ENCODE peak calls at places on chromosomes 12 and 14, in four cellular contexts. One of them, this sample, is unnamed.

GRCh38 chr12:96398422-96399080 is 1.7 kb downstream of the CDK17 start:
- DNase-seq in IMR-90: peak; percentile 39
- DNase-seq in CD4-positive, alpha-beta T cell: no peak
- DNase-seq in left ventricle myocardium inferior: no peak
- DNase-seq in this sample: no peak

GRCh38 chr12:16950041-16950677 is 344.2 kb upstream of the LMO3 start:
- DNase-seq in IMR-90: no peak
- DNase-seq in left ventricle myocardium inferior: no peak
- DNase-seq in CD4-positive, alpha-beta T cell: no peak
- DNase-seq in this sample: no peak

GRCh38 chr12:69067713-69068112 is 134.7 kb upstream of the CPM start:
- DNase-seq in left ventricle myocardium inferior: no peak
- DNase-seq in CD4-positive, alpha-beta T cell: no peak
- DNase-seq in IMR-90: no peak
- DNase-seq in this sample: no peak

GRCh38 chr14:103078860-103079587 is 5.0 kb upstream of the LBHD2 start:
- DNase-seq in left ventricle myocardium inferior: no peak
- DNase-seq in CD4-positive, alpha-beta T cell: no peak
- DNase-seq in IMR-90: no peak
- DNase-seq in this sample: no peak

GRCh38 chr12:948238-948637 is 1.3 kb downstream of the RAD52 start:
- DNase-seq in IMR-90: no peak
- DNase-seq in left ventricle myocardium inferior: no peak
- DNase-seq in CD4-positive, alpha-beta T cell: no peak
- DNase-seq in this sample: no peak

GRCh38 chr14:103472939-103473338 is 49.7 kb downstream of the CKB start:
- DNase-seq in CD4-positive, alpha-beta T cell: no peak
- DNase-seq in IMR-90: no peak
- DNase-seq in left ventricle myocardium inferior: no peak
- DNase-seq in this sample: no peak

GRCh38 chr12:119153477-119154434 is 25.0 kb upstream of the HSPB8 start:
- DNase-seq in IMR-90: peak; percentile 17
- DNase-seq in CD4-positive, alpha-beta T cell: no peak
- DNase-seq in left ventricle myocardium inferior: peak; percentile 49
- DNase-seq in this sample: peak; percentile 78

GRCh38 chr12:27906658-27907473 is 65.7 kb downstream of the PTHLH start:
- DNase-seq in IMR-90: peak; percentile 66
- DNase-seq in left ventricle myocardium inferior: no peak
- DNase-seq in CD4-positive, alpha-beta T cell: no peak
- DNase-seq in this sample: no peak

GRCh38 chr14:51020024-51020710 is 74.7 kb downstream of the TRIM9 start:
- DNase-seq in left ventricle myocardium inferior: no peak
- DNase-seq in IMR-90: no peak
- DNase-seq in CD4-positive, alpha-beta T cell: no peak
- DNase-seq in this sample: no peak

GRCh38 chr12:43267782-43268181 is 284.2 kb downstream of the ADAMTS20 start:
- DNase-seq in CD4-positive, alpha-beta T cell: no peak
- DNase-seq in IMR-90: no peak
- DNase-seq in left ventricle myocardium inferior: no peak
- DNase-seq in this sample: no peak

GRCh38 chr12:91210577-91210976 is 28.0 kb upstream of the DCN start:
- DNase-seq in left ventricle myocardium inferior: no peak
- DNase-seq in CD4-positive, alpha-beta T cell: no peak
- DNase-seq in IMR-90: no peak
- DNase-seq in this sample: no peak

GRCh38 chr14:61749264-61749663 is 13.0 kb upstream of the SNAPC1 start:
- DNase-seq in IMR-90: peak; percentile 37
- DNase-seq in left ventricle myocardium inferior: no peak
- DNase-seq in CD4-positive, alpha-beta T cell: no peak
- DNase-seq in this sample: no peak

GRCh38 chr14:104968153-104968527 is 10.0 kb downstream of the AHNAK2 start:
- DNase-seq in left ventricle myocardium inferior: peak; percentile 82
- DNase-seq in IMR-90: peak; percentile 35
- DNase-seq in CD4-positive, alpha-beta T cell: no peak
- DNase-seq in this sample: no peak

GRCh38 chr14:68444449-68445168 is 348.3 kb downstream of the ZFP36L1 start:
- DNase-seq in IMR-90: peak; percentile 46
- DNase-seq in CD4-positive, alpha-beta T cell: no peak
- DNase-seq in left ventricle myocardium inferior: peak; percentile 45
- DNase-seq in this sample: peak; percentile 40

GRCh38 chr12:27733052-27733656 is 22.5 kb downstream of the MRPS35 start:
- DNase-seq in left ventricle myocardium inferior: no peak
- DNase-seq in IMR-90: peak; percentile 52
- DNase-seq in CD4-positive, alpha-beta T cell: peak; percentile 34
- DNase-seq in this sample: no peak

GRCh38 chr12:75660107-75660530 is 148.7 kb upstream of the KRR1 start:
- DNase-seq in left ventricle myocardium inferior: no peak
- DNase-seq in IMR-90: peak; percentile 90
- DNase-seq in CD4-positive, alpha-beta T cell: no peak
- DNase-seq in this sample: no peak

GRCh38 chr14:63901434-63902085 is 48.8 kb downstream of the SYNE2 start:
- DNase-seq in IMR-90: peak; percentile 60
- DNase-seq in left ventricle myocardium inferior: no peak
- DNase-seq in CD4-positive, alpha-beta T cell: no peak
- DNase-seq in this sample: no peak

GRCh38 chr12:4268549-4269181 is 4.9 kb upstream of the CCND2 start:
- DNase-seq in left ventricle myocardium inferior: no peak
- DNase-seq in CD4-positive, alpha-beta T cell: peak; percentile 32
- DNase-seq in IMR-90: no peak
- DNase-seq in this sample: no peak

GRCh38 chr12:64826234-64826633 is 1.8 kb downstream of the TBC1D30 start:
- DNase-seq in left ventricle myocardium inferior: peak; percentile 51
- DNase-seq in CD4-positive, alpha-beta T cell: peak; percentile 14
- DNase-seq in IMR-90: peak; percentile 45
- DNase-seq in this sample: peak; percentile 39

GRCh38 chr12:119088917-119089667 is 89.6 kb upstream of the HSPB8 start:
- DNase-seq in left ventricle myocardium inferior: no peak
- DNase-seq in IMR-90: no peak
- DNase-seq in CD4-positive, alpha-beta T cell: no peak
- DNase-seq in this sample: no peak

GRCh38 chr14:91059576-91060471 is 617 bp downstream of the RPS6KA5 start:
- DNase-seq in IMR-90: no peak
- DNase-seq in CD4-positive, alpha-beta T cell: peak; percentile 41
- DNase-seq in left ventricle myocardium inferior: no peak
- DNase-seq in this sample: peak; percentile 13

GRCh38 chr14:39483682-39484081 is 51.4 kb upstream of the FBXO33 start:
- DNase-seq in IMR-90: no peak
- DNase-seq in CD4-positive, alpha-beta T cell: no peak
- DNase-seq in left ventricle myocardium inferior: no peak
- DNase-seq in this sample: no peak

GRCh38 chr12:84276215-84276614 is 636.4 kb downstream of the SLC6A15 start:
- DNase-seq in CD4-positive, alpha-beta T cell: no peak
- DNase-seq in IMR-90: peak; percentile 0
- DNase-seq in left ventricle myocardium inferior: no peak
- DNase-seq in this sample: no peak

GRCh38 chr12:8664228-8664963 is 1.8 kb upstream of the MFAP5 start:
- DNase-seq in CD4-positive, alpha-beta T cell: no peak
- DNase-seq in left ventricle myocardium inferior: peak; percentile 84
- DNase-seq in IMR-90: no peak
- DNase-seq in this sample: peak; percentile 61

GRCh38 chr14:75273272-75274044 is 5.2 kb upstream of the FOS start:
- DNase-seq in CD4-positive, alpha-beta T cell: no peak
- DNase-seq in IMR-90: peak; percentile 93
- DNase-seq in left ventricle myocardium inferior: no peak
- DNase-seq in this sample: no peak

GRCh38 chr14:104665663-104666522 is 23.5 kb upstream of the INF2 start:
- DNase-seq in CD4-positive, alpha-beta T cell: peak; percentile 28
- DNase-seq in left ventricle myocardium inferior: peak; percentile 49
- DNase-seq in IMR-90: no peak
- DNase-seq in this sample: no peak

This sample was measured in heart left ventricle.